ENCODE peak calls at places on chromosome 5, in six cellular contexts. C is CD8-positive, alpha-beta T cell; P is natural killer cell; B is sigmoid colon; Y is colonic mucosa; G is left lung. Z is an unnamed sample.

GRCh38 chr5:170534177-170534576 is 30.4 kb downstream of the KCNIP1 start:
- DNase-seq in C (no peak), P (no peak), B (peak; percentile 7), Y (no peak), G (no peak), Z (no peak)

GRCh38 chr5:63262191-63262981 is 683.8 kb downstream of the LRRC70 start:
- DNase-seq in C (no peak), P (no peak), B (no peak), Y (no peak), G (no peak), Z (no peak)

GRCh38 chr5:132229236-132229635 is 1.6 kb upstream of the P4HA2 start:
- DNase-seq in C (no peak), P (no peak), B (peak; percentile 38), Y (no peak), G (peak; percentile 15), Z (no peak)

GRCh38 chr5:33685873-33686550 is 205.8 kb downstream of the ADAMTS12 start:
- DNase-seq in C (no peak), P (no peak), B (no peak), Y (no peak), G (no peak), Z (no peak)

GRCh38 chr5:6510132-6510531 is 61.5 kb downstream of the UBE2QL1 start:
- DNase-seq in C (no peak), P (no peak), B (no peak), Y (no peak), G (no peak), Z (no peak)

GRCh38 chr5:120817044-120817985 is 353.2 kb downstream of the PRR16 start:
- DNase-seq in C (no peak), P (no peak), B (no peak), Y (no peak), G (no peak), Z (no peak)

GRCh38 chr5:26519245-26519644 is 519.1 kb downstream of the CDH9 start:
- DNase-seq in C (no peak), P (no peak), B (no peak), Y (no peak), G (no peak), Z (no peak)

GRCh38 chr5:149172709-149173505 is 31.6 kb downstream of the ABLIM3 start:
- DNase-seq in C (no peak), P (no peak), B (no peak), Y (no peak), G (no peak), Z (no peak)

GRCh38 chr5:146947181-146947941 is 68.8 kb upstream of the PPP2R2B start:
- DNase-seq in C (no peak), P (no peak), B (no peak), Y (no peak), G (no peak), Z (no peak)

GRCh38 chr5:159510282-159510681 is 180.0 kb upstream of the IL12B start:
- DNase-seq in C (no peak), P (no peak), B (no peak), Y (peak; percentile 43), G (peak; percentile 44), Z (peak; percentile 14)

GRCh38 chr5:56815657-56816545 is 552 bp downstream of the MAP3K1 start:
- DNase-seq in C (peak; percentile 18), P (peak; percentile 54), B (peak; percentile 68), Y (peak; percentile 36), G (peak; percentile 54), Z (peak; percentile 18)

GRCh38 chr5:56819027-56819881 is 3.9 kb downstream of the MAP3K1 start:
- DNase-seq in C (no peak), P (no peak), B (no peak), Y (no peak), G (no peak), Z (no peak)

GRCh38 chr5:56816546-56817081 is 1.3 kb downstream of the MAP3K1 start:
- DNase-seq in C (peak; percentile 43), P (peak; percentile 65), B (peak; percentile 76), Y (peak; percentile 68), G (peak; percentile 67), Z (peak; percentile 35)

GRCh38 chr5:56817306-56817986 is 2.1 kb downstream of the MAP3K1 start:
- DNase-seq in C (no peak), P (no peak), B (no peak), Y (no peak), G (no peak), Z (no peak)

GRCh38 chr5:56818409-56819026 is 3.2 kb downstream of the MAP3K1 start:
- DNase-seq in C (no peak), P (no peak), B (no peak), Y (no peak), G (no peak), Z (no peak)
- TF ChIP-seq CTCF in C (no peak), P (no peak), B (no peak), Y (no peak), G (no peak), Z (peak; percentile 33)

GRCh38 chr5:69166686-69167487 is at the start of gene CCNB1:
- DNase-seq in C (peak; percentile 95), P (peak; percentile 96), B (peak; percentile 98), Y (peak; percentile 99), G (peak; percentile 99), Z (peak; percentile 96)
- TF ChIP-seq CTCF in C (no peak), P (no peak), B (no peak), Y (no peak), G (no peak), Z (no peak)

DNA sequence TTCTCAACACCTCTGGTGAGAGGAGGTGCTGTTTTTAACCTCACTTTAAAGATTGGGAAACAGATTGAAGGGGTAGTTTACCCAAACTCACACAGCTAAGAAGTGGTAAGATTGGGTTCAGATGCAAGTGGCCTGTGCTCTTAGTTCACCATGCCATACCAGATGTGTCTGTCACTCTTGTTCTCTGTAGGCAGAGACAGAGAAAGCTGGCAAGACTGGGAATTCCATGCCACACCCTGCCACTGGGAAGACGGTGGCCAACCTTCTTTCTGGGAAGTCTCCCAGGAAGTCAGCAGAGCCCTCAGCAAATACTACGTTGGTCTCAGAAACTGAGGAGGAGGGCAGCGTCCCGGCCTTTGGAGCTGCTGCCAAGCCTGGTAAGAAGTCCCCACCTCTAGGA is 11.0 kb downstream of the TCOF1 start:
- DNase-seq in C (no peak), P (no peak), B (no peak), Y (no peak), G (no peak), Z (no peak)
- TF ChIP-seq CTCF in C (no peak), P (no peak), B (no peak), Y (no peak), G (no peak), Z (no peak)

GRCh38 chr5:157308826-157309465 is 43.0 kb downstream of the CYFIP2 start:
- DNase-seq in C (no peak), P (no peak), B (no peak), Y (no peak), G (no peak), Z (no peak)
- TF ChIP-seq CTCF in C (no peak), P (no peak), B (no peak), Y (no peak), G (no peak), Z (no peak)

DNA sequence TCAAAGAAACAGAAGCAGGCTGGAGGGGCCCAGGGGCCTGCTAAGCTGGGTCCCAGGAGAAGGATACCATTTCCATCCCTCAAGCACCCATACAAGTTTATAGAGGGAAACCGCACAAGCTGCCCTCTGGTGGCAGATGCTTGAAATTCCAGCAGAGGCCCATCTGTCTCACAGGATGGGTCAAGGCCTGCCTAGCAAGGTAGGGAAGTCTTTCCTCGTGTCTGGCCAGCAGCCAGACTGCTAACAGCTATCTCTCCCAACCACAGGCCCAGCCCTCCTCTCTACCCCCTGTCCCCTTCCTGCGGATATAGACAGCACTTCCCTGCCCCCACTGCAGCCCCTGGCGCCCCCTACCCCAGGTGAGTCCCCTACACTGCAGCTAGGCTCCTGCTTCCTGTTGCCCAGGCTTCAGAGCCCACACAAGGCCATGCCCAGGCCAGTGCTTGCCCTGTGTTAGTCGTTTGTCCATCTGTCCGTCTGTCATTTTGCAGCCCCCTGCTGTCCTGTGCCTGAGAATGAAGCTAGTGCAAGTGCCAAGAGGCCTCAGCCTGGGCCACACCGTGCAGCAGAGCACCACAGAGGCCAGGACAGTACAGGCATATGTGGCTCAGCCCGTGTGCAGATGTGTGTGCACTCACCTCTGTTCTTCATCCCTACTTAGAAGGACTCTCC is 26.2 kb downstream of the TCF7 start:
- DNase-seq in C (no peak), P (peak; percentile 55), B (peak; percentile 76), Y (peak; percentile 79), G (peak; percentile 47), Z (peak; percentile 50)
- TF ChIP-seq CTCF in C (peak; percentile 76), P (peak; percentile 75), B (peak; percentile 47), Y (peak; percentile 84), G (peak; percentile 71), Z (peak; percentile 83)

GRCh38 chr5:7762267-7762666 is 88.7 kb downstream of the CFAP90 start:
- DNase-seq in C (no peak), P (no peak), B (no peak), Y (no peak), G (no peak), Z (no peak)
- TF ChIP-seq CTCF in C (no peak), P (no peak), B (no peak), Y (no peak), G (no peak), Z (no peak)

DNA sequence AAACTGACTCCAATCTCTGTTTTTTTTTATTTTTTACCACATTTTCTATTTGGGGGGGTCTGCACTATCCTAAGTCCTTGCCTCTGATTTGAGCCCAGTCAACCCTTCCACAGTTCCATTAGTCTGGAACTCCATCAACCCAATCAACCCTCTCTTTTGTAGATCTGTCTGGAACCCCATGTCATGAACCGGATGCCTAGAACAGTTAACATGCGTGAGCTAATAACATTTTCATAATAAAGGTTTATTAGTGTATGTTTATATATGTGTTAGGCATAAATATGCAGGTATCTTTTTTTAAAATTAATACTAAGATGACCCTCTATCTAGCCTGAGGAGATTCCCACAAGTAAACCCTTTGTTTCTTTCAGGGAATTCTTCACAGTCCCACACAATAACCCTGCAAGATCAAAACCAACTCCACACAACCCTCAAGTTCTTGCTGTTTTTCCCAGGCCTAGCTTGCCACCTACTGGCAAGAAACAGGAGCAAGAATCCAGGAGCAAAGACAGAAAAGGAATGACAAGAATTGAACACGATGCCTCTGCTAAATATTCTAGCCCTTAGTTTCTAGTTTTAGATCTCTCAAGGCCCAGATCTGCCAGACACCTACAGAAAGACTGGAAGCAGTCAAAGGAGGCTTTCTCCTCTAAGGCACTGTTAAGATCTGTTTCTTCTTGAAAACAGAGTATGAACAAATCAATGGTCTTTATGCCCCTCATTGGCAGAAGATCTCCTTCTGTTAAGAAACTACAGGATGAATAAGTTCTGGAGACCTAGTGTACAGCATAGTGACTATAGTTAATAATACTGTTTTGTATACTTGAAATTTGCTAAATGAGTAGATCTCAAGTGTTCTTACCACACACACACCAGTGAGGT is 100.4 kb downstream of the TRIM36 start:
- DNase-seq in C (no peak), P (no peak), B (no peak), Y (peak; percentile 19), G (no peak), Z (peak; percentile 15)
- TF ChIP-seq CTCF in C (no peak), P (no peak), B (no peak), Y (peak; percentile 29), G (peak; percentile 48), Z (peak; percentile 78)

GRCh38 chr5:161432798-161433197 is 113.7 kb downstream of the GABRB2 start:
- DNase-seq in C (no peak), P (no peak), B (no peak), Y (no peak), G (no peak), Z (no peak)

DNA sequence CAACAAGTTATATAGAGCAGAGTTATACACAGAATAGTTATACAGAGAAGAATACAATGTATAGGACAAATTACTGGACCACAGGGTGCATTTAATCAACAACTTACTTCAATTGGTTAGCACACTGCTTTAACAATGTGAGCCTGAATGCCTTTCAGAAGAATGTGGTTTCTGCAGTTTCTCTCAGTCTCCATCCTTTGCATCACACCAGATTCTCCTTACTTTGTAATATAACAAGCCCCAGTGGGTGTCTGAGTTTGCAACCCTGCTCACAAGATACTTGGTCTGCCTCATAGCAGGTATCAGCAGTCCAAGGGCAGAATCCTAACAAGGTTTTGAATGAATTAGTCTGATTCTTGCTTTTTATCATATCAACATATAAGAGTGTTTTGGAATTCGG is 114.6 kb downstream of the GABRB2 start:
- DNase-seq in C (no peak), P (no peak), B (no peak), Y (no peak), G (no peak), Z (no peak)
- TF ChIP-seq CTCF in C (no peak), P (no peak), B (no peak), Y (no peak), G (no peak), Z (no peak)